ENCODE peak calls at places on chromosomes 7 and 10, in ten cellular contexts. U, J, C, A, D, I, P, G, F and L are unnamed samples.

GRCh38 chr10:82736305-82736704 is 861.3 kb downstream of the NRG3 start:
- DNase-seq in P (no peak), U (no peak), I (no peak), D (no peak), C (no peak), G (no peak), A (no peak), F (no peak), J (no peak), L (no peak)

GRCh38 chr7:139887895-139888518 is 58.9 kb downstream of the TBXAS1 start:
- DNase-seq in C (no peak), D (no peak), G (no peak), U (no peak), A (no peak), J (no peak), P (no peak), I (no peak), F (no peak), L (no peak)

GRCh38 chr10:101725296-101725695 is 30.3 kb upstream of the FBXW4 start:
- DNase-seq in G (no peak), U (no peak), A (no peak), P (no peak), J (no peak), D (no peak), I (no peak), F (no peak), C (no peak), L (no peak)

GRCh38 chr10:36168777-36169176 is 526.7 kb upstream of the FZD8 start:
- DNase-seq in G (no peak), D (no peak), A (no peak), P (no peak), C (no peak), I (no peak), F (no peak), U (no peak), J (no peak), L (no peak)

GRCh38 chr10:116470071-116470470 is 42.4 kb downstream of the PNLIPRP3 start:
- DNase-seq in G (no peak), J (no peak), C (no peak), D (no peak), I (no peak), F (no peak), P (no peak), U (no peak), A (no peak), L (no peak)

GRCh38 chr7:8277394-8277982 is 15.5 kb upstream of the ICA1 start:
- DNase-seq in P (no peak), F (no peak), G (no peak), D (no peak), J (no peak), C (no peak), I (peak; percentile 44), U (no peak), A (peak; percentile 35), L (no peak)

GRCh38 chr10:16011548-16011947 is 151.2 kb upstream of the MINDY3 start:
- DNase-seq in J (no peak), I (no peak), G (no peak), A (no peak), P (no peak), U (no peak), F (peak; percentile 0), C (no peak), D (no peak), L (no peak)

GRCh38 chr10:129531195-129531968 is 64.3 kb downstream of the MGMT start:
- DNase-seq in D (no peak), G (no peak), F (peak; percentile 75), A (peak; percentile 6), J (peak; percentile 92), P (no peak), C (no peak), I (no peak), U (peak; percentile 55), L (no peak)

GRCh38 chr10:98107644-98108430 is 26.6 kb upstream of the R3HCC1L start:
- DNase-seq in G (no peak), F (no peak), I (no peak), P (no peak), C (peak; percentile 38), A (no peak), D (no peak), J (no peak), U (no peak), L (no peak)

GRCh38 chr7:73899731-73900142 is 38.8 kb downstream of the TMEM270 start:
- DNase-seq in C (no peak), G (no peak), P (no peak), A (no peak), U (peak; percentile 42), I (no peak), J (peak; percentile 63), F (no peak), D (no peak), L (no peak)

DNA sequence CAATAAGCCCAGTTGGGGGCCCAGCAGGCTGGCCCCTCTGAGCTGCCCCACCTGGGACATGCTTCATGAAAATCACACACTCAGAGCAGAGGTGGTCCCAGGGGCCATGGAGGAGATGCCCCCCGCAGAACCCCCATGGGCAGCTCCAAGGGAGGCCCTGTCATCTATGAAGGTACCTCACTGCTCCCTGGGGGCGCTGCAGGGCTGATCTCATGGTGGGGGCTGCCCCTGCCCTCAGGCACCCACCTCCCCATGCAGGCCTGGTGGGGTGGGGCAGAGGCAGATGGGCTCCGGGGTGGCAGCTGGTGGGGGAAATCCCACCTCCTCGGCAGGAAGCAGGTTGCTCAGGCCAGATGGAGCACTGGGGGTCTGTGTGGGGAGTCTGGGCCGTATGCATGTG is 60.5 kb downstream of the YKT6 start:
- DNase-seq in A (no peak), I (no peak), J (no peak), P (no peak), G (no peak), F (no peak), D (no peak), C (no peak), U (no peak), L (no peak)
- TF ChIP-seq CTCF in A (no peak), I (no peak), J (no peak), P (no peak), G (no peak), F (no peak), D (no peak), C (no peak), U (no peak), L (no peak)

DNA sequence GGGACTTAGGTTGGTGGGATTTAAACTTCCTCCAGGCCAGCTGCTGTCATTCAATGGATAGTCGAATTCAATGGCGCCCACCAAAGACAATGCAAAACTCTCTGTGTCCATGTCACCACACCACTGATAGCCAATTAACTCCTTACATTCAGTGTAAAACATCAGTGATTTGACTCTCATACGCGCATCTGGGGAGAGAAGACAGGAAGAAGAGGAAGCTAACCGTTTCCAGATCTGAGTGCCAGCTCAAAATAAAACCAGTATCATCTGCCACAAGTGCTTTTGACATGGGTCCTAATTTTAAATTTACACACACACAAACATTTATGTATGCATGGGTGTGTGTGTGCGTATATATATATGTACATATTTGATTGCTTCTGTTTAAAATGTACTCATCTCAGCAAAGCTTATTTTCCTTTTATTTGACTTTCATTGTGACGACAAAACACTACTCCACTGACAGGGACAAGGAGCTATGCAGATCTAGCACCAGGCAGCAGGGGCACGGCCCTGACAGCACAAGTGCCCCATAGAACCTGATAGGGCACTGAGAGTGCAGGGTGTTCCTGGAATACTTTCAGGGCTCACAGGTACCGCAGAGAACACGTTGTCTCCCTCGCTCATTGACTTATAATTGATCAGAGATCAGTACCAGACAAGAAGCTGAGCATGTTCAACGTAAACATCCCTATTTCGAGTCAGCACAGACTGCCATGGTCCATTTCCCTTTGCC is 176.2 kb downstream of the COBL start:
- DNase-seq in P (no peak), U (no peak), A (no peak), G (no peak), F (no peak), D (no peak), I (no peak), C (no peak), J (no peak), L (no peak)
- TF ChIP-seq CTCF in P (no peak), U (no peak), A (no peak), G (no peak), F (no peak), D (no peak), I (no peak), C (no peak), J (no peak), L (no peak)

DNA sequence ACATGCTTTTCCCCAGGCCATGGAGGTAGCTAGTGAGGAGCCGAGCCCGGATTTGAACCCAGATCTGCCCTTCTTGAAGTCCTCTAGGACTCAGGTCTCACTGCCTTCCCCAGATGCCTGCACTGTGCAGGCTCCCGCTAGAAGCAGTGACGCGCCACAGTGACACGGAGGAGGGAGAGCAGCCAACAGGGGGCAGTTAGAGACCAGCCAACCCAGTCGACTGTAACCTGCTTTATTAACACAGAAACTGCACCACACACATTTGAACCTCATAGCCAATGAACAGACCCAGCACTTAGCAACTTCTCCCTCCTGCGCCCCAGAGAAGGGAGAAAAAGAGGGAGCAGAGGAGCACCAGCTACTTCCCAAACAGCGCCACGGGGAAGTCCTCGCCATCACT is 27.4 kb downstream of the PILRA start:
- DNase-seq in C (peak; percentile 76), F (peak; percentile 10), U (no peak), P (no peak), G (no peak), J (no peak), I (no peak), A (peak; percentile 35), D (peak; percentile 37), L (peak; percentile 60)
- TF ChIP-seq CTCF in C (peak; percentile 56), F (no peak), U (peak; percentile 7), P (no peak), G (peak; percentile 47), J (no peak), I (no peak), A (no peak), D (peak; percentile 44), L (peak; percentile 27)

GRCh38 chr10:86313621-86314041 is 53.0 kb downstream of the GRID1 start:
- DNase-seq in G (no peak), I (no peak), P (no peak), A (no peak), D (no peak), F (no peak), J (no peak), U (no peak), C (peak; percentile 18), L (no peak)

GRCh38 chr10:86314616-86315520 is 51.7 kb downstream of the GRID1 start:
- DNase-seq in P (peak; percentile 33), C (peak; percentile 13), U (no peak), I (peak; percentile 2), F (no peak), A (no peak), D (no peak), J (no peak), G (no peak), L (no peak)

GRCh38 chr10:86316274-86316835 is 50.2 kb downstream of the GRID1 start:
- DNase-seq in G (no peak), U (no peak), D (no peak), F (no peak), J (no peak), I (no peak), P (peak; percentile 20), C (peak; percentile 14), A (no peak), L (no peak)

GRCh38 chr10:86316990-86317389 is 49.6 kb downstream of the GRID1 start:
- DNase-seq in F (no peak), C (peak; percentile 10), J (no peak), I (no peak), D (no peak), G (no peak), U (no peak), P (peak; percentile 14), A (no peak), L (no peak)

DNA sequence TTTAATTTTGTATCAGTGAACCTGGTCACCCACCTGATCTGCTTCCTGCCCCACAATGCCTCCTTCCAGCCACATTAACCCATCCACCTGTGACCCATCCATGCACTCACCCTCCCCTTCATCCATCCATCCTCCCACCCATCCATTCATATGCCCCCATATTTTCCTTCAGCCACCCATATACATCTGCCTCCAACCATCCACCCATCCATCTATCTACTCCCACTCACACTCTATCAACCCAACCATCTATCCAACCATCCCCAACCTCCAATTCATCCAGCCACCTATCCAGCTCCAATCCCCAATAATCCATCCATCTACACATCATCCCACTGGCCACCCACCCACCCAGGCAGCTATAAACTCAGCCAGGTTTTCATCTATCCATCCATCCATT is 51.1 kb downstream of the GRID1 start:
- DNase-seq in D (no peak), C (no peak), F (no peak), U (no peak), G (no peak), J (no peak), A (no peak), P (no peak), I (no peak), L (no peak)
- TF ChIP-seq CTCF in D (no peak), C (no peak), F (no peak), U (no peak), G (no peak), J (no peak), A (no peak), P (no peak), I (no peak), L (no peak)